ENCODE peak calls at places on chromosomes 4 and X, in eight cellular contexts. N is stomach, E is cardiac fibroblast, C is osteoblast, G is adrenal gland, Z is tibial artery, S is mammary epithelial cell, Q is AG04450. R is an unnamed sample.
A peak's percentile ranks its signal among the peaks of the same experiment; 100 is the strongest.

GRCh38 chr4:4945021-4945420 is 74.2 kb downstream of the CYTL1 start:
- DNase-seq in N (no peak), E (no peak), C (no peak), G (no peak), Z (no peak), S (no peak), Q (no peak), R (no peak)

GRCh38 chr4:122045533-122045932 is 93.7 kb upstream of the TRPC3 start:
- DNase-seq in N (no peak), E (peak; percentile 94), C (peak; percentile 77), G (peak; percentile 42), Z (no peak), S (peak; percentile 88), Q (peak; percentile 89), R (peak; percentile 99)

GRCh38 chr4:174037049-174037448 is 246.4 kb downstream of the FBXO8 start:
- DNase-seq in N (no peak), E (no peak), C (peak; percentile 11), G (no peak), Z (no peak), S (no peak), Q (no peak), R (no peak)

GRCh38 chrX:11239230-11239629 is 54.0 kb upstream of the AMELX start:
- DNase-seq in N (no peak), E (peak; percentile 71), C (peak; percentile 49), G (no peak), Z (no peak), S (peak; percentile 73), Q (no peak), R (peak; percentile 46)

GRCh38 chr4:186724861-186725419 is 1.3 kb upstream of the FAT1 start:
- DNase-seq in N (no peak), E (peak; percentile 55), C (peak; percentile 78), G (no peak), Z (no peak), S (peak; percentile 45), Q (no peak), R (no peak)

GRCh38 chr4:82739292-82740190 is 59.1 kb downstream of the SCD5 start:
- DNase-seq in N (peak; percentile 79), E (peak; percentile 70), C (peak; percentile 89), G (peak; percentile 83), Z (peak; percentile 76), S (no peak), Q (no peak), R (no peak)

GRCh38 chr4:74969507-74970474 is 36.9 kb downstream of the PARM1 start:
- DNase-seq in N (peak; percentile 45), E (no peak), C (no peak), G (no peak), Z (peak; percentile 66), S (no peak), Q (no peak), R (peak; percentile 25)

GRCh38 chr4:40046311-40046980 is 10.2 kb upstream of the N4BP2 start:
- DNase-seq in N (peak; percentile 82), E (peak; percentile 76), C (peak; percentile 83), G (no peak), Z (no peak), S (peak; percentile 31), Q (peak; percentile 6), R (no peak)

GRCh38 chr4:1469596-1470392 is 63.6 kb upstream of the NKX1-1 start:
- DNase-seq in N (no peak), E (no peak), C (peak; percentile 51), G (peak; percentile 79), Z (peak; percentile 54), S (peak; percentile 48), Q (no peak), R (no peak)

GRCh38 chr4:107991945-107992625 is 2.4 kb downstream of the HADH start:
- DNase-seq in N (no peak), E (peak; percentile 19), C (peak; percentile 65), G (no peak), Z (no peak), S (no peak), Q (no peak), R (no peak)

GRCh38 chrX:43860646-43861370 is 21.4 kb downstream of the MAOB start:
- DNase-seq in N (no peak), E (peak; percentile 64), C (no peak), G (no peak), Z (no peak), S (peak; percentile 51), Q (no peak), R (peak; percentile 68)

GRCh38 chr4:72473434-72473900 is 95.6 kb downstream of the ADAMTS3 start:
- DNase-seq in N (no peak), E (peak; percentile 49), C (no peak), G (no peak), Z (no peak), S (peak; percentile 23), Q (no peak), R (no peak)

GRCh38 chrX:83630662-83631061 is 122.6 kb downstream of the POU3F4 start:
- DNase-seq in N (no peak), E (no peak), C (peak; percentile 22), G (no peak), Z (no peak), S (no peak), Q (no peak), R (no peak)

DNA sequence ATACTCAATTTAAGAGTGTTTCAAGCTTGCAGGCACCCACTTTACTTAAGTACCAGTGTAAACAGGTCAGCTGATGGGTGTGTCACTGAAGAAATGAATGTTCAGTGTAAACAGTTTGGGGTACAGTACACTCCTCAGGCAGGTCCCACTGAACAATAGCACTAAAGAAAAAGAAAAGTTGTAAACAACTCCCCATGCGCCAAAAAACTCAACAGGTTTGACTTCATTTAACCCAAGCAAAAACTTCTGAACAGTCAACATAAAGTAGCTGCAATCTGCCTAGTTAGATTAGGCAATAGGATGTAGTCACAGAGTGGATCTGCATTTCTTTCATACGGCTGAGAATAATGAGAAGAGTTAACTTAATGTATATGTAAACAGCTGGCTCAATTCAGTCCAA is 93.2 kb downstream of the FAM13A start:
- DNase-seq in N (no peak), E (peak; percentile 80), C (no peak), G (no peak), Z (no peak), S (peak; percentile 77), Q (no peak), R (no peak)
- H3K4me3 ChIP-seq in N (no peak overlapping the region), E (no peak overlapping the region), C (no peak overlapping the region), G (no peak overlapping the region), Z (no peak overlapping the region), S (no peak overlapping the region), Q (no peak overlapping the region), R (no peak overlapping the region)

DNA sequence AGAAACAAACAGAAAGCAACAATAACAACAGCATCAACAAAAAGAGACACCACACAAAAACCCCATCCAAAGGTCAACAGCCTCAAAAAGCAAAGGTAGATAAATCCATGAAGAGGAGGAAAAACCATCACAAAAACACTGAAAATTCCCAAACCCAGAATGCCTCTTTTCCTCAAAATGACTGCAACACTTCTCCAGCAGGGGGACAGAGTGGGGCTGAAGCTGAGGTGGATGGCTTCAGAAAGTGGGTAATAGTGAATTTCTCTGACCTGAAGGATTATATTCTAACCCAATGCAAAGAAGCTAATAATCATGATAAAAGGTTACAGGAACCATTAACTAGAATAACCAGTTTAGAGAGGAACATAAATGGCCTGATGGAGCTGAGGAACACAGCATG is 888.2 kb downstream of the RAB28 start:
- DNase-seq in N (no peak), E (no peak), C (no peak), G (no peak), Z (no peak), S (no peak), Q (no peak), R (no peak)
- TF ChIP-seq CTCF in N (no peak), E (peak; percentile 22), C (no peak), G (no peak), Z (no peak), S (no peak), Q (no peak), R (no peak)

DNA sequence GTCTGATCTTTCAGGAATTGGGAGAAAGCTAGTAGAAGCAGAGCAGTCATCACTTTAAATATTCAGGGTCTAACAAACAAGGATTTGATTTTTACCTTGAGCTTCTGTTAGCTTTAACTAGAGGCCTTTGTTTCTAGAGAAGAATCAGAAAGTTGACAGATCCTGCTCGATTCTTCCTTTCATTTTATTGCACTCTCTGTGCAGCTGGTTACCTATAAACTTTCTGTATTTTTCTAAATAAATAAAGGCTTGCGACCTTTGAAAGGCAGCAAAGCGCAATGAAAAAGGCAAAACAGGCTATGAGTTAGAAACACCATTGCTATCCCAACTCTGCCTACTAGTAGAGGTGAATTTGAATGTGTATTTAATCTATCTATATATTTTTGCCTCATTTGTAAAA is 101.4 kb upstream of the NPY2R start:
- DNase-seq in N (no peak), E (no peak), C (no peak), G (no peak), Z (no peak), S (no peak), Q (no peak), R (no peak)
- H3K4me3 ChIP-seq in N (no peak overlapping the region), E (no peak overlapping the region), C (no peak overlapping the region), G (no peak overlapping the region), Z (no peak overlapping the region), S (no peak overlapping the region), Q (no peak overlapping the region), R (no peak overlapping the region)

DNA sequence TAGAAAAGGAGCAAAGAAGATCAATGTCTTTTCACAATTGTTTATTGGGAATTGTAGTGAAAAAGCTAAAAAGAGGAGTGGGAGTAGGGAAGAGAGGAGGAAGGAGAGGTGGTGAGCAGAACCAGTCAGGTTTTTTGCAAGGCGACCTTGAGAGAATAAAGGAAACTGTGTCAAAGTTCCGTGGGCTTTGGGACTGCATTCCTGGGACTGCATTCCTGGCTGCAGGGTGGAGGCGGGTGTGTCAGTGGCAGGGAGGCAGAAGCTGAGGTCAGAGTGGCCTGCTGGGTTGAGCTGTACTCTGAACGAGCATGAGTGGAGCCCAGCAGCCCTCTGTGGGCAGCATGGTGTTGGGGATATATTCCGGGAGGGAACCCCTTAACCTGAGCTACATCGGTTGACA is 66.8 kb upstream of the UCP1 start:
- DNase-seq in N (peak; percentile 71), E (peak; percentile 31), C (peak; percentile 92), G (no peak), Z (no peak), S (peak; percentile 28), Q (no peak), R (peak; percentile 36)
- TF ChIP-seq CTCF in N (no peak), E (no peak), C (no peak), G (no peak), Z (no peak), S (no peak), Q (no peak), R (no peak)

R was measured in retinal pigment epithelial cell.